ENCODE peak calls at places on chromosomes 5 and 9, in ten cellular contexts. L is IMR-90, T is endothelial cell of umbilical vein, V is tibial nerve, Y is body of pancreas, D is NB4, R is prostate gland, K is esophagus muscularis mucosa, C is HCT116, A is ovary. J is an unnamed sample.

GRCh38 chr9:81894891-81895290 is 33.3 kb upstream of the SPATA31D4 start:
- DNase-seq in L (peak), T (no peak), V (no peak), Y (no peak), D (no peak), R (no peak), K (no peak), C (no peak), A (no peak), J (no peak)

GRCh38 chr9:124482431-124483031 is 24.7 kb downstream of the NR5A1 start:
- DNase-seq in L (no peak), T (no peak), V (no peak), Y (no peak), D (no peak), R (no peak), K (no peak), C (no peak), A (no peak), J (no peak)

GRCh38 chr5:38290028-38290653 is 31.8 kb downstream of the EGFLAM start:
- DNase-seq in L (no peak), T (no peak), V (no peak), Y (no peak), D (no peak), R (no peak), K (peak), C (no peak), A (no peak), J (no peak)

GRCh38 chr9:79617395-79617794 is 45.6 kb downstream of the TLE4 start:
- DNase-seq in L (peak), T (no peak), V (peak), Y (peak), D (no peak), R (no peak), K (no peak), C (no peak), A (peak), J (peak)

GRCh38 chr5:75167345-75167744 is 69.3 kb downstream of the ANKRD31 start:
- DNase-seq in L (no peak), T (no peak), V (no peak), Y (no peak), D (no peak), R (no peak), K (no peak), C (peak), A (no peak), J (no peak)

GRCh38 chr9:15642369-15642962 is 89.6 kb downstream of the CCDC171 start:
- DNase-seq in L (peak), T (peak), V (no peak), Y (no peak), D (peak), R (no peak), K (no peak), C (peak), A (no peak), J (no peak)

GRCh38 chr5:180601591-180602480 is 10.5 kb upstream of the SCGB3A1 start:
- DNase-seq in L (no peak), T (no peak), V (no peak), Y (no peak), D (no peak), R (no peak), K (no peak), C (no peak), A (peak), J (no peak)

GRCh38 chr5:78718185-78718584 is 69.6 kb upstream of the LHFPL2 start:
- DNase-seq in L (no peak), T (no peak), V (no peak), Y (no peak), D (no peak), R (no peak), K (no peak), C (no peak), A (no peak), J (no peak)

GRCh38 chr5:74326571-74327338 is 313.8 kb downstream of the ENC1 start:
- DNase-seq in L (peak), T (peak), V (peak), Y (peak), D (peak), R (peak), K (no peak), C (peak), A (no peak), J (peak)

GRCh38 chr5:127428748-127429147 is 88.7 kb upstream of the PRRC1 start:
- DNase-seq in L (no peak), T (no peak), V (no peak), Y (peak), D (no peak), R (no peak), K (no peak), C (no peak), A (no peak), J (no peak)

GRCh38 chr9:38708759-38709158 is 11.2 kb downstream of the FAM240B start:
- DNase-seq in L (no peak), T (no peak), V (no peak), Y (no peak), D (no peak), R (no peak), K (no peak), C (no peak), A (no peak), J (no peak)

GRCh38 chr9:34377402-34377741 is 674 bp upstream of the MYORG start:
- DNase-seq in L (no peak), T (no peak), V (no peak), Y (peak), D (peak), R (peak), K (no peak), C (no peak), A (peak), J (peak)

GRCh38 chr9:115262477-115262876 is 144.5 kb upstream of the TNC start:
- DNase-seq in L (peak), T (no peak), V (no peak), Y (peak), D (no peak), R (peak), K (no peak), C (peak), A (no peak), J (peak)

GRCh38 chr9:111877420-111877819 is 19.2 kb upstream of the UGCG start:
- DNase-seq in L (no peak), T (no peak), V (no peak), Y (no peak), D (no peak), R (no peak), K (no peak), C (no peak), A (no peak), J (no peak)

GRCh38 chr5:52262844-52263243 is 524.9 kb upstream of the ITGA1 start:
- DNase-seq in L (no peak), T (no peak), V (no peak), Y (no peak), D (no peak), R (no peak), K (no peak), C (no peak), A (no peak), J (no peak)

GRCh38 chr9:114287001-114287762 is 35.7 kb upstream of the ORM1 start:
- DNase-seq in L (no peak), T (no peak), V (no peak), Y (no peak), D (no peak), R (no peak), K (no peak), C (no peak), A (peak), J (no peak)

GRCh38 chr9:134993996-134994720 is 76.4 kb upstream of the FCN1 start:
- DNase-seq in L (no peak), T (no peak), V (no peak), Y (no peak), D (no peak), R (no peak), K (no peak), C (no peak), A (no peak), J (no peak)

GRCh38 chr5:169367861-169368260 is 66.9 kb upstream of the SLIT3 start:
- DNase-seq in L (no peak), T (peak), V (no peak), Y (no peak), D (no peak), R (no peak), K (no peak), C (no peak), A (no peak), J (no peak)

GRCh38 chr5:65142511-65143011 is 339.2 kb downstream of the ADAMTS6 start:
- DNase-seq in L (peak), T (peak), V (no peak), Y (no peak), D (peak), R (no peak), K (no peak), C (no peak), A (no peak), J (no peak)

DNA sequence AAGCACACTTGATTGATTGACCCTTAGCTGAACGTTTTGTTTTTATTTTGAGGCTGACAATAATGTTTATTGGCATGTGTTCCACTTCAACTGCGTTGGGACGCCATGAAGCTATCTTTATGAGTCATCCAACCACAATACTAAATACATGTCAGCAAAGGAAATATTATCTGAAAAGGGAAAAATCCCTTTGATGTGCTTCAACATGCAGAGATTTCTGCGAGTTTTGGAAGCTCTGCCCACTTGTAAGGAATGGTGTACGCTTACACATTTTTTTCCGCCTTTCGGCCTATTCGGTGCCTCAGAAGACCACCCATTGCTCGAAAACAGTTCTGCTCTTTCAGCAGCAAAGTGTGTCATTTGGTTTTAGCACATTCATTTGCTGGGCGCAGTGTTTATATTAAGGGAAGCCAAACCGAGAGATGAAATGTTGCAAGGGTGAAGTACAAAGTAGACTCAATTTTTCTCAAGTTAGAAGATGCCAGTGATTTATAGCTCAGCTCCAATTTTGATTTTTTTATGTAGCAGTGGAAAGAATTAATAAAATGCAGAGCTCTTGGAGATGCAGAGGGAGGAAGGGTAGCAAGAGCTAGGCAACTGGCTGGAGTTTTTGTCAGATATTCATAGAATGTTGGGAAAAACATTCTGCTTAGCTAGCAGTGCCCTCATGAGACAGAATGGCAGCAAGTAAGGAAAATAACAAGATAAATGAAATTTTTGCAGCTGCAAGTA is 68.9 kb downstream of the PRDM6 start:
- DNase-seq in L (peak), T (peak), V (no peak), Y (no peak), D (no peak), R (no peak), K (no peak), C (peak), A (peak), J (no peak)
- TF ChIP-seq CTCF in L (peak), T (no peak), V (peak), Y (no peak), D (no peak), R (no peak), K (peak), C (no peak), A (no peak), J (no peak)

DNA sequence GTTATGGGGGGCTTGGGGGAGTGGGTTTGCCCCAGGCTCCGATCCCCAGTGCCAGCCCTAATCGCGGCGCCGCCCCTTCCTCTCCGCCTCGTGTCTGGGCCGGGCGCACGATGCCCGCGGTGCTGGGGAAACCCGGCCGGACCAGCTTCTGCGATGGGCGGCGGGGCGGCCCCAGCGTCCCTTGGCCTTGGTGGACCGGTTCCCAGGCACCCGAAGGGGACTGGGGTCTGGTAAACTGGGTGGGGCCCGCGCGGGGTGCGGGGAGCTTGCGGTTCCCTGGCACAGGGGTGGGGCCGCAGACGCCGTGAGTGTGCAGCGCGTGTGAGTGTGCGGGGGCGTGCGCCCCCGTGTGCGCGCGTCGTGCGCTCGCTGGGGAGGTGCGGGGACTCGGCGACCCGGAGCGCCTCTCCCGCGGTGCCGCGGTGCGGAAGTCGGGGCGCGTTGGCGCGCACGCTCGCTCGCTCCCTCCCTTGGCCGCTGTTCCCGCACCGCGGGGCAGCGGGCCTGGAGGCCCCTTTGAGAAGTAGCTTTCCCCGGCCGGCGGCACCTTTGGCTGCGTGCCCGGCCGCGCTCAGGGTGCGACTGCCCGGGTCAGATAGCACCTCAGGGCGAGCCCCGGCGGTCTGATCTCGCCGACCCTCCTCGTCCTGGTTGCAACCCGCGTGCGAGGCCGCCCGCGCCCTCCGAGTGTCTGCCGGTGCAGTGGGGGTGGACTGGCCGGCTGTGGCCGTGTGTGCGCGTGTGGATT is 568 bp downstream of the MACIR start:
- DNase-seq in L (peak), T (peak), V (no peak), Y (peak), D (peak), R (peak), K (no peak), C (no peak), A (peak), J (peak)
- TF ChIP-seq POLR2A in L (no peak), T (no peak), V (no peak), Y (no peak), D (no peak), R (no peak), K (no peak), C (no peak), A (no peak), J (no peak)

GRCh38 chr9:128764361-128764760 is 7.4 kb downstream of the ZER1 start:
- DNase-seq in L (no peak), T (no peak), V (no peak), Y (no peak), D (peak), R (no peak), K (no peak), C (no peak), A (no peak), J (no peak)
- TF ChIP-seq CTCF in L (no peak), T (no peak), V (no peak), Y (no peak), D (peak), R (no peak), K (no peak), C (no peak), A (no peak), J (no peak)

DNA sequence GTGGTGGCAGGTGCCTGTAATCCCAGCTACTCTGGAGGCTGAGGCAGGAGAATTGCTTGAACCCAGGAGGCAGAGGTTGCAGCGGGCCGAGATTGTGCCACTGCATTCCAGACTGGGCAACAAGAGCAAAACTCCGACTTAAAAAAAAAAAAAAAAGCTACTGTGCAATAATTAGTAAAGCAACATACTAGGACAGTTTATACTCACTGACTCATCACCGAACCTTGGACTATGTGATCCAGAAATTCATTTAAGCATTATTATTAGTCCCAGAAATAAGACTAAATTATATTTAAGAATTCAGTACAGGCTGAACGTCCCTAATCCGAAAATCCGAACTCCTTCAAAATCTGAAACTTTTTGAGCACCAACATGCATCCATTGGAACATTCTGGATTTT is 37.8 kb downstream of the GOLPH3 start:
- DNase-seq in L (peak), T (no peak), V (no peak), Y (no peak), D (no peak), R (no peak), K (no peak), C (no peak), A (no peak), J (no peak)
- TF ChIP-seq POLR2A in L (no peak), T (no peak), V (no peak), Y (no peak), D (no peak), R (no peak), K (no peak), C (no peak), A (no peak), J (no peak)

GRCh38 chr5:134878403-134878802 is 4.2 kb downstream of the TXNDC15 start:
- DNase-seq in L (no peak), T (no peak), V (no peak), Y (peak), D (no peak), R (no peak), K (no peak), C (no peak), A (no peak), J (no peak)

GRCh38 chr5:134874831-134875655 is 872 bp downstream of the TXNDC15 start:
- DNase-seq in L (peak), T (peak), V (peak), Y (peak), D (peak), R (peak), K (peak), C (no peak), A (peak), J (peak)

GRCh38 chr5:134879456-134879855 is 5.3 kb downstream of the TXNDC15 start:
- DNase-seq in L (no peak), T (no peak), V (no peak), Y (no peak), D (no peak), R (no peak), K (no peak), C (no peak), A (no peak), J (no peak)

GRCh38 chr5:134873987-134874830 is at the start of gene TXNDC15:
- DNase-seq in L (peak), T (peak), V (peak), Y (peak), D (peak), R (peak), K (peak), C (peak), A (peak), J (peak)

DNA sequence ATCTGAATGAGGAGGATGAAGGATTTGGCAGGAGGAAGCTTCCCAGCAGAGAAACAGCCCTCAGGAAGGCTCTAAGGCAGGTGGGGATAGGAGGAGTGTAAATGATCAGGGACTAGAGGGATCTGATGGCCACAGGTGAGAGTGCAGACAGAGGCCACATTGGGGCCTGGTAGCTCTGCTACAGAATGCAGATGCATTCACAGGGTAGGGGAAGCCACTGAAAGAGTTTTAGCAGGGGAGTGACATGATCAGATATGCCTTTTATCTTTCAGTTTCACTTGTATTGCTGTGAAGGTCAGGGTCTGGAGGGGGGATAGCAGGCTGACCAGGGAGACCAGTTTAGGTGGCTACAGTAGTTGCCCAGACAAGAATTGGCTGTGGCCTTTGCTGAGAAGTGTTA is 3.0 kb downstream of the TXNDC15 start:
- DNase-seq in L (no peak), T (no peak), V (no peak), Y (no peak), D (no peak), R (no peak), K (no peak), C (no peak), A (no peak), J (no peak)
- TF ChIP-seq CTCF in L (no peak), T (no peak), V (no peak), Y (no peak), D (no peak), R (no peak), K (no peak), C (no peak), A (no peak), J (no peak)